ENCODE peak calls at places on chromosome 21, in nine cellular contexts. One of them, this sample, is unnamed.

GRCh38 chr21:41817228-41817627 is 50.4 kb upstream of the RIPK4 start:
- DNase-seq in IMR-90: peak
- DNase-seq in skeletal muscle cell: peak
- DNase-seq in Peyer's patch: peak
- DNase-seq in PC-9: peak
- DNase-seq in endothelial cell: peak
- DNase-seq in prostate gland: peak
- DNase-seq in neural progenitor cell: peak
- DNase-seq in EL: peak
- DNase-seq in this sample: peak

GRCh38 chr21:42534361-42534900 is 20.8 kb downstream of the SLC37A1 start:
- DNase-seq in EL: no peak
- DNase-seq in IMR-90: no peak
- DNase-seq in prostate gland: no peak
- DNase-seq in skeletal muscle cell: no peak
- DNase-seq in neural progenitor cell: no peak
- DNase-seq in Peyer's patch: peak
- DNase-seq in endothelial cell: no peak
- DNase-seq in PC-9: no peak
- DNase-seq in this sample: no peak

GRCh38 chr21:27586986-27587385 is 620.1 kb upstream of the ADAMTS5 start:
- DNase-seq in Peyer's patch: no peak
- DNase-seq in IMR-90: no peak
- DNase-seq in skeletal muscle cell: no peak
- DNase-seq in EL: no peak
- DNase-seq in endothelial cell: no peak
- DNase-seq in neural progenitor cell: no peak
- DNase-seq in PC-9: no peak
- DNase-seq in prostate gland: no peak
- DNase-seq in this sample: peak

GRCh38 chr21:33712022-33712803 is 69.9 kb downstream of the ITSN1 start:
- DNase-seq in IMR-90: no peak
- DNase-seq in prostate gland: no peak
- DNase-seq in skeletal muscle cell: no peak
- DNase-seq in Peyer's patch: no peak
- DNase-seq in neural progenitor cell: no peak
- DNase-seq in PC-9: no peak
- DNase-seq in endothelial cell: no peak
- DNase-seq in EL: no peak
- DNase-seq in this sample: no peak

GRCh38 chr21:42568834-42569731 is 55.4 kb downstream of the SLC37A1 start:
- DNase-seq in IMR-90: no peak
- DNase-seq in endothelial cell: no peak
- DNase-seq in prostate gland: no peak
- DNase-seq in PC-9: no peak
- DNase-seq in Peyer's patch: peak
- DNase-seq in EL: no peak
- DNase-seq in skeletal muscle cell: no peak
- DNase-seq in neural progenitor cell: no peak
- DNase-seq in this sample: no peak

GRCh38 chr21:21897275-21897883 is 899.2 kb downstream of the NCAM2 start:
- DNase-seq in neural progenitor cell: no peak
- DNase-seq in EL: peak
- DNase-seq in skeletal muscle cell: peak
- DNase-seq in IMR-90: no peak
- DNase-seq in PC-9: no peak
- DNase-seq in prostate gland: peak
- DNase-seq in endothelial cell: no peak
- DNase-seq in Peyer's patch: no peak
- DNase-seq in this sample: no peak

GRCh38 chr21:28554660-28555475 is 437.8 kb downstream of the LTN1 start:
- DNase-seq in EL: peak
- DNase-seq in PC-9: no peak
- DNase-seq in neural progenitor cell: peak
- DNase-seq in skeletal muscle cell: no peak
- DNase-seq in IMR-90: peak
- DNase-seq in endothelial cell: no peak
- DNase-seq in Peyer's patch: no peak
- DNase-seq in prostate gland: no peak
- DNase-seq in this sample: peak

GRCh38 chr21:45549670-45550463 is 7.6 kb upstream of the SLC19A1 start:
- DNase-seq in Peyer's patch: peak
- DNase-seq in PC-9: no peak
- DNase-seq in skeletal muscle cell: no peak
- DNase-seq in IMR-90: no peak
- DNase-seq in endothelial cell: no peak
- DNase-seq in neural progenitor cell: no peak
- DNase-seq in prostate gland: no peak
- DNase-seq in EL: no peak
- DNase-seq in this sample: no peak

GRCh38 chr21:45607922-45608295 is 35.6 kb upstream of the PCBP3 start:
- DNase-seq in PC-9: no peak
- DNase-seq in neural progenitor cell: no peak
- DNase-seq in endothelial cell: no peak
- DNase-seq in EL: no peak
- DNase-seq in skeletal muscle cell: no peak
- DNase-seq in prostate gland: no peak
- DNase-seq in IMR-90: no peak
- DNase-seq in Peyer's patch: no peak
- DNase-seq in this sample: no peak

GRCh38 chr21:22209304-22209700 is 1211.1 kb downstream of the NCAM2 start:
- DNase-seq in Peyer's patch: no peak
- DNase-seq in endothelial cell: no peak
- DNase-seq in PC-9: no peak
- DNase-seq in neural progenitor cell: no peak
- DNase-seq in IMR-90: no peak
- DNase-seq in prostate gland: no peak
- DNase-seq in EL: no peak
- DNase-seq in skeletal muscle cell: no peak
- DNase-seq in this sample: no peak

GRCh38 chr21:17469727-17470126 is 43.1 kb upstream of the CXADR start:
- DNase-seq in endothelial cell: no peak
- DNase-seq in Peyer's patch: no peak
- DNase-seq in neural progenitor cell: no peak
- DNase-seq in EL: no peak
- DNase-seq in PC-9: no peak
- DNase-seq in skeletal muscle cell: no peak
- DNase-seq in prostate gland: no peak
- DNase-seq in IMR-90: no peak
- DNase-seq in this sample: no peak

GRCh38 chr21:26965567-26966359 is 1.1 kb downstream of the ADAMTS5 start:
- DNase-seq in prostate gland: no peak
- DNase-seq in EL: peak
- DNase-seq in Peyer's patch: no peak
- DNase-seq in neural progenitor cell: peak
- DNase-seq in skeletal muscle cell: no peak
- DNase-seq in endothelial cell: peak
- DNase-seq in PC-9: no peak
- DNase-seq in IMR-90: peak
- DNase-seq in this sample: no peak

GRCh38 chr21:45392206-45392971 is 12.6 kb upstream of the COL18A1 start:
- DNase-seq in PC-9: no peak
- DNase-seq in prostate gland: no peak
- DNase-seq in IMR-90: no peak
- DNase-seq in skeletal muscle cell: no peak
- DNase-seq in endothelial cell: no peak
- DNase-seq in neural progenitor cell: no peak
- DNase-seq in Peyer's patch: no peak
- DNase-seq in EL: no peak
- DNase-seq in this sample: no peak

GRCh38 chr21:29656504-29657227 is 283.1 kb downstream of the GRIK1 start:
- DNase-seq in PC-9: peak
- DNase-seq in neural progenitor cell: no peak
- DNase-seq in prostate gland: no peak
- DNase-seq in skeletal muscle cell: peak
- DNase-seq in Peyer's patch: no peak
- DNase-seq in EL: peak
- DNase-seq in endothelial cell: no peak
- DNase-seq in IMR-90: peak
- DNase-seq in this sample: peak

GRCh38 chr21:38165466-38166213 is 91.2 kb upstream of the KCNJ15 start:
- DNase-seq in neural progenitor cell: no peak
- DNase-seq in IMR-90: peak
- DNase-seq in skeletal muscle cell: no peak
- DNase-seq in Peyer's patch: no peak
- DNase-seq in endothelial cell: no peak
- DNase-seq in PC-9: no peak
- DNase-seq in prostate gland: no peak
- DNase-seq in EL: peak
- DNase-seq in this sample: no peak

GRCh38 chr21:27477321-27477720 is 510.4 kb upstream of the ADAMTS5 start:
- DNase-seq in EL: no peak
- DNase-seq in prostate gland: no peak
- DNase-seq in neural progenitor cell: no peak
- DNase-seq in IMR-90: peak
- DNase-seq in skeletal muscle cell: no peak
- DNase-seq in Peyer's patch: no peak
- DNase-seq in PC-9: no peak
- DNase-seq in endothelial cell: no peak
- DNase-seq in this sample: no peak

GRCh38 chr21:16302851-16303282 is 573.1 kb downstream of the USP25 start:
- DNase-seq in neural progenitor cell: no peak
- DNase-seq in EL: peak
- DNase-seq in Peyer's patch: no peak
- DNase-seq in prostate gland: no peak
- DNase-seq in endothelial cell: no peak
- DNase-seq in skeletal muscle cell: peak
- DNase-seq in IMR-90: peak
- DNase-seq in PC-9: no peak
- DNase-seq in this sample: no peak

GRCh38 chr21:43585924-43586411 is 73.3 kb downstream of the HSF2BP start:
- DNase-seq in endothelial cell: peak
- DNase-seq in Peyer's patch: no peak
- DNase-seq in PC-9: peak
- DNase-seq in neural progenitor cell: peak
- DNase-seq in prostate gland: peak
- DNase-seq in skeletal muscle cell: peak
- DNase-seq in IMR-90: peak
- DNase-seq in EL: peak
- DNase-seq in this sample: peak

GRCh38 chr21:31732891-31733520 is 1.1 kb upstream of the SCAF4 start:
- DNase-seq in Peyer's patch: peak
- DNase-seq in prostate gland: no peak
- DNase-seq in endothelial cell: no peak
- DNase-seq in skeletal muscle cell: no peak
- DNase-seq in IMR-90: peak
- DNase-seq in EL: peak
- DNase-seq in PC-9: peak
- DNase-seq in neural progenitor cell: peak
- DNase-seq in this sample: peak

GRCh38 chr21:45516671-45517151 is 25.5 kb downstream of the SLC19A1 start:
- DNase-seq in endothelial cell: no peak
- DNase-seq in prostate gland: no peak
- DNase-seq in skeletal muscle cell: no peak
- DNase-seq in PC-9: no peak
- DNase-seq in Peyer's patch: no peak
- DNase-seq in EL: no peak
- DNase-seq in neural progenitor cell: no peak
- DNase-seq in IMR-90: no peak
- DNase-seq in this sample: no peak

GRCh38 chr21:23522750-23523149 is 2084.5 kb downstream of the MRPL39 start:
- DNase-seq in endothelial cell: no peak
- DNase-seq in skeletal muscle cell: no peak
- DNase-seq in IMR-90: no peak
- DNase-seq in neural progenitor cell: no peak
- DNase-seq in Peyer's patch: no peak
- DNase-seq in PC-9: no peak
- DNase-seq in prostate gland: no peak
- DNase-seq in EL: no peak
- DNase-seq in this sample: no peak

GRCh38 chr21:31119199-31119598 is 80.9 kb upstream of the KRTAP19-8 start:
- DNase-seq in EL: no peak
- DNase-seq in endothelial cell: no peak
- DNase-seq in PC-9: no peak
- DNase-seq in prostate gland: no peak
- DNase-seq in skeletal muscle cell: no peak
- DNase-seq in IMR-90: no peak
- DNase-seq in neural progenitor cell: no peak
- DNase-seq in Peyer's patch: no peak
- DNase-seq in this sample: no peak

GRCh38 chr21:45588086-45588825 is 46.0 kb upstream of the SLC19A1 start:
- DNase-seq in Peyer's patch: no peak
- DNase-seq in IMR-90: no peak
- DNase-seq in prostate gland: no peak
- DNase-seq in neural progenitor cell: no peak
- DNase-seq in skeletal muscle cell: no peak
- DNase-seq in endothelial cell: no peak
- DNase-seq in EL: no peak
- DNase-seq in PC-9: no peak
- DNase-seq in this sample: no peak

GRCh38 chr21:43924421-43925095 is 59.5 kb downstream of the AGPAT3 start:
- DNase-seq in skeletal muscle cell: no peak
- DNase-seq in prostate gland: no peak
- DNase-seq in EL: no peak
- DNase-seq in PC-9: no peak
- DNase-seq in endothelial cell: no peak
- DNase-seq in Peyer's patch: no peak
- DNase-seq in neural progenitor cell: no peak
- DNase-seq in IMR-90: no peak
- DNase-seq in this sample: no peak

GRCh38 chr21:25994758-25995163 is 175.8 kb downstream of the APP start:
- DNase-seq in prostate gland: no peak
- DNase-seq in skeletal muscle cell: no peak
- DNase-seq in PC-9: no peak
- DNase-seq in neural progenitor cell: no peak
- DNase-seq in IMR-90: no peak
- DNase-seq in endothelial cell: no peak
- DNase-seq in EL: no peak
- DNase-seq in Peyer's patch: no peak
- DNase-seq in this sample: no peak

GRCh38 chr21:31204801-31205200 is 139.3 kb downstream of the TIAM1 start:
- DNase-seq in IMR-90: no peak
- DNase-seq in PC-9: no peak
- DNase-seq in skeletal muscle cell: no peak
- DNase-seq in EL: no peak
- DNase-seq in prostate gland: no peak
- DNase-seq in neural progenitor cell: no peak
- DNase-seq in endothelial cell: no peak
- DNase-seq in Peyer's patch: no peak
- DNase-seq in this sample: no peak

GRCh38 chr21:33884361-33885157 is 31.0 kb downstream of the ATP5PO start:
- DNase-seq in prostate gland: no peak
- DNase-seq in skeletal muscle cell: no peak
- DNase-seq in IMR-90: no peak
- DNase-seq in Peyer's patch: no peak
- DNase-seq in EL: peak
- DNase-seq in endothelial cell: no peak
- DNase-seq in PC-9: no peak
- DNase-seq in neural progenitor cell: no peak
- DNase-seq in this sample: no peak

GRCh38 chr21:34517491-34518245 is 5.7 kb upstream of the KCNE1 start:
- DNase-seq in PC-9: no peak
- DNase-seq in skeletal muscle cell: no peak
- DNase-seq in Peyer's patch: no peak
- DNase-seq in prostate gland: no peak
- DNase-seq in IMR-90: no peak
- DNase-seq in EL: no peak
- DNase-seq in endothelial cell: no peak
- DNase-seq in neural progenitor cell: peak
- DNase-seq in this sample: no peak

GRCh38 chr21:37829447-37829846 is 86.8 kb downstream of the KCNJ6 start:
- DNase-seq in Peyer's patch: no peak
- DNase-seq in EL: peak
- DNase-seq in PC-9: no peak
- DNase-seq in prostate gland: no peak
- DNase-seq in IMR-90: peak
- DNase-seq in endothelial cell: no peak
- DNase-seq in skeletal muscle cell: no peak
- DNase-seq in neural progenitor cell: no peak
- DNase-seq in this sample: peak

GRCh38 chr21:42939581-42940413 is 14.4 kb upstream of the ERVH48-1 start:
- DNase-seq in neural progenitor cell: no peak
- DNase-seq in IMR-90: peak
- DNase-seq in endothelial cell: no peak
- DNase-seq in PC-9: peak
- DNase-seq in Peyer's patch: peak
- DNase-seq in prostate gland: peak
- DNase-seq in EL: peak
- DNase-seq in skeletal muscle cell: peak
- DNase-seq in this sample: peak

GRCh38 chr21:26595971-26596370 is 22.9 kb upstream of the CYYR1 start:
- DNase-seq in PC-9: no peak
- DNase-seq in Peyer's patch: no peak
- DNase-seq in neural progenitor cell: no peak
- DNase-seq in IMR-90: no peak
- DNase-seq in endothelial cell: no peak
- DNase-seq in EL: no peak
- DNase-seq in prostate gland: no peak
- DNase-seq in skeletal muscle cell: no peak
- DNase-seq in this sample: no peak

This sample was measured in Daoy.